ENCODE peak calls at places on chromosomes 1 and 21, in ten cellular contexts. W, Z, P, C, B, F, U, H, Q and K are unnamed samples.

GRCh38 chr1:50060279-50060678 is 36.5 kb upstream of the AGBL4 start:
- DNase-seq in Q (no peak), P (no peak), U (no peak), W (no peak), Z (peak; percentile 82), F (no peak), B (no peak), H (no peak), C (no peak), K (no peak)

GRCh38 chr1:242426271-242426905 is 98.1 kb downstream of the PLD5 start:
- DNase-seq in Q (no peak), W (no peak), Z (no peak), B (no peak), U (no peak), C (no peak), F (no peak), H (no peak), P (no peak), K (no peak)

GRCh38 chr1:21914880-21915640 is 22.1 kb downstream of the HSPG2 start:
- DNase-seq in U (no peak), C (peak; percentile 68), W (no peak), F (no peak), Z (no peak), B (peak; percentile 60), Q (no peak), H (no peak), P (no peak), K (no peak)

GRCh38 chr1:100523038-100523649 is 14.8 kb upstream of the GPR88 start:
- DNase-seq in C (no peak), F (no peak), W (no peak), P (no peak), Z (no peak), Q (peak; percentile 25), B (no peak), U (no peak), H (no peak), K (no peak)

GRCh38 chr1:182595641-182596240 is 6.7 kb upstream of the RNASEL start:
- DNase-seq in C (peak; percentile 72), P (peak; percentile 90), B (peak; percentile 79), F (no peak), H (peak; percentile 80), U (no peak), W (peak; percentile 77), Z (peak; percentile 63), Q (peak; percentile 68), K (peak; percentile 79)

GRCh38 chr1:19360026-19360813 is 48.1 kb downstream of the SLC66A1 start:
- DNase-seq in Q (no peak), B (no peak), W (no peak), P (no peak), H (no peak), C (no peak), F (no peak), Z (no peak), U (no peak), K (no peak)

GRCh38 chr1:48030696-48031365 is 33.6 kb upstream of the TRABD2B start:
- DNase-seq in P (peak; percentile 68), W (no peak), Z (no peak), U (no peak), F (no peak), B (no peak), C (no peak), H (no peak), Q (no peak), K (no peak)

GRCh38 chr1:87939486-87939885 is 610.8 kb downstream of the LMO4 start:
- DNase-seq in W (no peak), Q (no peak), B (no peak), U (no peak), P (no peak), H (no peak), C (no peak), F (no peak), Z (no peak), K (no peak)

GRCh38 chr1:202259705-202260104 is 66.1 kb downstream of the LGR6 start:
- DNase-seq in C (no peak), U (no peak), B (no peak), H (peak; percentile 18), Q (no peak), W (no peak), P (peak; percentile 5), F (no peak), Z (no peak), K (no peak)

GRCh38 chr1:181258971-181259745 is 170.7 kb downstream of the IER5 start:
- DNase-seq in Z (no peak), B (no peak), C (no peak), F (no peak), U (no peak), Q (no peak), W (no peak), P (no peak), H (no peak), K (no peak)

GRCh38 chr1:248811514-248812490 is 13.9 kb downstream of the SH3BP5L start:
- DNase-seq in C (peak; percentile 28), H (no peak), F (no peak), Q (no peak), U (no peak), P (peak; percentile 47), W (no peak), Z (no peak), B (no peak), K (peak; percentile 49)

GRCh38 chr1:167121375-167122120 is 27.7 kb downstream of the STYXL2 start:
- DNase-seq in Q (no peak), C (no peak), Z (peak; percentile 66), W (peak; percentile 40), P (peak; percentile 81), F (no peak), U (no peak), H (peak; percentile 87), B (peak; percentile 87), K (no peak)

GRCh38 chr21:14736162-14736561 is 190.0 kb upstream of the SAMSN1 start:
- DNase-seq in U (no peak), F (no peak), W (no peak), H (no peak), C (no peak), Z (no peak), P (no peak), Q (peak; percentile 71), B (no peak), K (no peak)

DNA sequence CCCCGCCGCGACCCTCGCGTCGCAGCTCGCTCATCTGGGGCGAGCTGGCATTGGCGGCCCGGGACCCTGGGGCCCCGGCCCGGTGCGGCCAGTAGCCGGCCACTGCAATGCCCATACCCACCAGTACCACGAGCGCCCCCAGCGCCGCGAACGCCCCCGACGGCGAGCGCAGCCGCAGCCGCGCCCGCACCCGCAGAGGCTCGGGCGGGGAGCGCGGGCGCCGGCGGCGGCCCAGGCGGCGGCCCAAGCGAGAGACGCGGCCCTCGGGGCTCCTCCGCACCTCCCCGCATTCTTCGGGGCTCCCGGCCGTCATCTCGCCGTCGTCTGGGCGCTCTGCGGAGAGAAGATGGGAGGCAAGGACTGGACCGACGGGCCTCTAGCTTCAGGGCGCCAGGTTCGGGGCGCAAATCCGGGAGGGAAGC is 2.2 kb downstream of the TMEM200B start:
- DNase-seq in F (no peak), Z (no peak), H (peak; percentile 81), B (peak; percentile 10), U (no peak), Q (no peak), P (no peak), C (no peak), W (no peak), K (no peak)
- TF ChIP-seq CTCF in F (no peak), Z (no peak), H (no peak), B (peak; percentile 15), U (no peak), Q (no peak), P (no peak), C (no peak), W (no peak), K (peak; percentile 4)

DNA sequence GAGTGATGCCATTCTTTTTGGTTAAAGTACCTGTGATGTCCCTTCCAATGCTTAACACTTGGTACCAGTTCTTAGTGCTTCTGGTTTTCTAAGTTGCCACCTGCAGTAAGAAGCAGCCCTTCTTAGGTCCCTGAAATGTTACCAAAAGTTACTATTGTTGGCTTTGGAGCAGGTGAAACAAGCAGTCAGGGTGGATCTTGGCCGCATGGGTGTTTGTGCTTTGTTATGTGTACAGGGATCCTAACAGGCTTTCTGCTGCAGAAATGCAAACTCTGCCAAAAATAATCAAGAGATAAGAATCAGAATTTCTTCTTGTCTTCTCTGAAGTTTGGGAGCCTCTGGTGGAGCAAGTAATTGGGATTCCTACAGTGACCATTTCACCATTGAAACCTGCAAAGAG is 84.4 kb downstream of the UBE4B start:
- DNase-seq in Z (no peak), Q (no peak), F (no peak), P (no peak), U (no peak), B (no peak), H (no peak), W (no peak), C (no peak), K (no peak)
- H3K27ac ChIP-seq in Z (no peak overlapping the region), Q (no peak overlapping the region), F (no peak overlapping the region), P (no peak overlapping the region), U (no peak overlapping the region), B (peak overlapping the region; percentile 69), H (no peak overlapping the region), W (no peak overlapping the region), C (no peak overlapping the region), K (no peak overlapping the region)

GRCh38 chr1:227607336-227607898 is 44.1 kb downstream of the ZNF678 start:
- DNase-seq in Z (no peak), U (no peak), B (no peak), C (no peak), H (no peak), F (no peak), Q (no peak), W (no peak), P (no peak), K (no peak)

GRCh38 chr1:227604446-227604845 is 41.1 kb downstream of the ZNF678 start:
- DNase-seq in P (no peak), Z (no peak), U (no peak), F (no peak), C (no peak), Q (no peak), W (no peak), H (no peak), B (no peak), K (no peak)

DNA sequence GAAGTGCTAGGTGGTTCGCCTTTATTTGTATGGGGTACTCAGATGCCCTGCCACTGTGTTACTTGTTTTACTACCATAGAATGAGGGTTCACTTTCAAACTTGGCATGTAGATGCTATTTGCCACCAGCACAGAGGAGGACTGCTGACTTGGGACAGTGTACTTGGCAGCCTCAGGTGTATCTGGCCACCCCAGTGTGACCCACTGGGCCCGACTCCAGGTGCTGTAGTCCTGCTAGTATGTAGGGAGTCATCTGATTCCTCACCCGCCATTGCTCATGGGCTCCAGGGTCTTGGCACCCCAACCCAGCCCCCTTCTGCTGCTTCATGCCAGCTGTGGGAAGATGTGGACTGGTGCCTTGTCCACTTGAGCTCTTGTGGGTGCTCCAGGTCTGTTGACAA is 40.0 kb downstream of the ZNF678 start:
- DNase-seq in W (no peak), Q (no peak), C (no peak), Z (no peak), U (no peak), P (no peak), B (no peak), F (no peak), H (no peak), K (no peak)
- H3K9me3 ChIP-seq in W (peaks cover 14% of the 10 kb centered on the region), Q (no peaks in the 10 kb centered on the region), C (peaks cover 2% of the 10 kb centered on the region), Z (peaks cover 73% of the 10 kb centered on the region), U (peaks cover 24% of the 10 kb centered on the region), P (no peaks in the 10 kb centered on the region), B (peaks cover 37% of the 10 kb centered on the region), F (no peaks in the 10 kb centered on the region), H (no peaks in the 10 kb centered on the region), K (no peaks in the 10 kb centered on the region)

DNA sequence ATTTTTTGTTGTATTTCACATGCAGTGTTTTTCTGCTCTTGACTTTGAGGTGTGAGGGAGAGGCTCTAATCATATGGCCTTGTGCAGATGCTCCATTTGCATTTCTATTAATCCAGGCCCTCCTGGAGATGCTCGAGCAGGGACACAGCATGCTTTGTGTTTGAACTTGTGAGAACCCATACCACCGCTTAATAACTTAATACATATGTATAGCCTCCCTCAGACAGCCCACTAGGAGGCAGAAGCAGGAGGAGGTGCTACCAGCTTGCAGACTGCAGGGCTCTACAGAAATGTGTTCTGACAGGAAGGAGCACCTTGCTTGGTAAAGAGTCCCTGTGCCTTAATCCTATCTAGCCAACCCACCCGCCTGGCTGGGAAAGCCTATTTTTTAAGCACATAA is 155.2 kb downstream of the BARHL2 start:
- DNase-seq in Z (no peak), Q (no peak), F (no peak), W (no peak), U (no peak), B (no peak), C (no peak), H (no peak), P (no peak), K (no peak)
- TF ChIP-seq CTCF in Z (no peak), Q (no peak), F (no peak), W (no peak), U (no peak), B (no peak), C (peak; percentile 26), H (no peak), P (no peak), K (no peak)